ENCODE peak calls at places on chromosomes 11 and 22, in four cellular contexts. H is cardiac muscle cell, B is IMR-90, S is AG04450. O is an unnamed sample.

GRCh38 chr11:12213920-12214319 is 103.5 kb downstream of the MICAL2 start:
- DNase-seq in H (no peak), B (peak; percentile 86), S (no peak), O (no peak)

GRCh38 chr11:27754035-27755017 is 54.1 kb upstream of the BDNF start:
- DNase-seq in H (no peak), B (peak; percentile 75), S (peak; percentile 1), O (no peak)

GRCh38 chr11:122843281-122844150 is 5.2 kb downstream of the CRTAM start:
- DNase-seq in H (no peak), B (no peak), S (no peak), O (no peak)

GRCh38 chr11:128506999-128507591 is 80.3 kb downstream of the ETS1 start:
- DNase-seq in H (no peak), B (peak; percentile 96), S (peak; percentile 92), O (peak; percentile 90)

GRCh38 chr11:77057938-77058474 is 8.8 kb upstream of the CAPN5 start:
- DNase-seq in H (no peak), B (no peak), S (no peak), O (no peak)

GRCh38 chr11:35998651-35999050 is 54.8 kb downstream of the LDLRAD3 start:
- DNase-seq in H (no peak), B (no peak), S (no peak), O (no peak)

GRCh38 chr22:46867106-46867505 is 104.7 kb downstream of the TBC1D22A start:
- DNase-seq in H (no peak), B (no peak), S (no peak), O (no peak)

GRCh38 chr11:130103296-130103814 is 33.7 kb downstream of the APLP2 start:
- DNase-seq in H (no peak), B (peak; percentile 96), S (peak; percentile 79), O (no peak)

GRCh38 chr11:28457481-28458145 is 349.4 kb downstream of the METTL15 start:
- DNase-seq in H (no peak), B (no peak), S (no peak), O (no peak)

GRCh38 chr11:113477321-113477720 is 2.1 kb upstream of the DRD2 start:
- DNase-seq in H (peak; percentile 36), B (no peak), S (no peak), O (no peak)

GRCh38 chr22:36194971-36195370 is 6.6 kb downstream of the APOL4 start:
- DNase-seq in H (peak; percentile 75), B (peak; percentile 77), S (peak; percentile 52), O (no peak)

GRCh38 chr22:30392661-30393321 is 4.0 kb upstream of the SEC14L2 start:
- DNase-seq in H (no peak), B (no peak), S (no peak), O (no peak)

GRCh38 chr22:30390974-30391691 is 3.9 kb upstream of the RNF215 start:
- DNase-seq in H (peak; percentile 73), B (peak; percentile 70), S (peak; percentile 41), O (no peak)

GRCh38 chr22:30393885-30394284 is 2.9 kb upstream of the SEC14L2 start:
- DNase-seq in H (no peak), B (no peak), S (no peak), O (no peak)

GRCh38 chr22:30396871-30397655 is at the start of gene SEC14L2:
- DNase-seq in H (peak; percentile 60), B (peak; percentile 26), S (no peak), O (no peak)

GRCh38 chr22:30393322-30393680 is 3.5 kb upstream of the SEC14L2 start:
- DNase-seq in H (no peak), B (no peak), S (no peak), O (no peak)
- H3K27ac ChIP-seq in H (no peak overlapping the region), B (no peak overlapping the region), S (no peak overlapping the region), O (no peak overlapping the region)

DNA sequence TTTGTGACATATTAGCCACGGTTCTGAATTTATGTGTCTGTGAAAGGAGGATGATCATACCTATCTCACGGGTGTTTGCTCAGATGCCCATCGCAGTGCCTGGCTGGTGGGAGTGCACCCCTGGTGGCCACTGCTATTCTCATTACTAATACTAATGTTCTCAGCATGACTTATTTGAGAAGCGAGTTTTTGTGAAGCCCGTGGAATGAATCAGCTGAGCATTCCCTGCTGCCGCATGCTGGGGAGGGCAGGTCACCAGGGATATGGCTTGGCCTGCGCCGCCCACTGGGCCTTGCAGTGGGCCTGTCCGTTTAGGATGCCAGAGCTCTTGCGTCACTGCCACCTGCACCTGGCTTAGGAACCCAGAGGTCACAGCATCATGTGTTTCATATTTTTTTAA is 16.8 kb downstream of the CTTN start:
- DNase-seq in H (no peak), B (peak; percentile 96), S (no peak), O (no peak)
- TF ChIP-seq CTCF in H (peak; percentile 33), B (peak; percentile 73), S (peak; percentile 53), O (no peak)

DNA sequence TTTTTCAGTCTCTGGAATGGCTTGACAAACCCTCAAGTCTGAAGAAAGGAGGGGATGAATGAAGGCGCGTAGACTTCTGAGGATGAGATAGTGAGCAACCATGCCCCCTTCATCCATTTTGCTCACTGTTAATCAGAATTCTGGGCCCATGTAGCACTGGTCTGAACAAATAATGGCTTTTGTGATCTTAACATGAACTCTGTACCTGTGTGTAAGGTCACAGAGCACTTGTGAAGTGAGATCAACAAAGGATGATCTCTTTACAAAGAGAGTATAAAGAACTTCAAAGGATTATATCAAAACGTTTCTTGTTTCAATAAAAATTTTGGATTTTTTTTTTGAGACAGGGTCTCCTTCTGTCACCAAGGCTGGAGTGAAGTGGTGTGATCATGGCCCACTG is 976.7 kb downstream of the OPCML start:
- DNase-seq in H (no peak), B (no peak), S (no peak), O (no peak)
- H3K27ac ChIP-seq in H (no peak overlapping the region), B (no peak overlapping the region), S (no peak overlapping the region), O (no peak overlapping the region)

GRCh38 chr11:68076371-68077042 is 37.7 kb downstream of the TCIRG1 start:
- DNase-seq in H (peak; percentile 42), B (no peak), S (no peak), O (no peak)
- TF ChIP-seq CTCF in H (peak; percentile 20), B (peak; percentile 32), S (peak; percentile 44), O (no peak)

GRCh38 chr22:39173787-39174497 is 21.5 kb upstream of the CBX7 start:
- DNase-seq in H (no peak), B (no peak), S (no peak), O (no peak)
- H3K27ac ChIP-seq in H (peak overlapping the region; percentile 64), B (peak overlapping the region; percentile 91), S (peak overlapping the region; percentile 90), O (peak overlapping the region; percentile 96)

GRCh38 chr11:125941606-125942275 is 4.1 kb upstream of the VSIG10L2 start:
- DNase-seq in H (peak; percentile 66), B (peak; percentile 19), S (no peak), O (no peak)
- TF ChIP-seq CTCF in H (peak; percentile 82), B (peak; percentile 57), S (peak; percentile 67), O (peak; percentile 78)

DNA sequence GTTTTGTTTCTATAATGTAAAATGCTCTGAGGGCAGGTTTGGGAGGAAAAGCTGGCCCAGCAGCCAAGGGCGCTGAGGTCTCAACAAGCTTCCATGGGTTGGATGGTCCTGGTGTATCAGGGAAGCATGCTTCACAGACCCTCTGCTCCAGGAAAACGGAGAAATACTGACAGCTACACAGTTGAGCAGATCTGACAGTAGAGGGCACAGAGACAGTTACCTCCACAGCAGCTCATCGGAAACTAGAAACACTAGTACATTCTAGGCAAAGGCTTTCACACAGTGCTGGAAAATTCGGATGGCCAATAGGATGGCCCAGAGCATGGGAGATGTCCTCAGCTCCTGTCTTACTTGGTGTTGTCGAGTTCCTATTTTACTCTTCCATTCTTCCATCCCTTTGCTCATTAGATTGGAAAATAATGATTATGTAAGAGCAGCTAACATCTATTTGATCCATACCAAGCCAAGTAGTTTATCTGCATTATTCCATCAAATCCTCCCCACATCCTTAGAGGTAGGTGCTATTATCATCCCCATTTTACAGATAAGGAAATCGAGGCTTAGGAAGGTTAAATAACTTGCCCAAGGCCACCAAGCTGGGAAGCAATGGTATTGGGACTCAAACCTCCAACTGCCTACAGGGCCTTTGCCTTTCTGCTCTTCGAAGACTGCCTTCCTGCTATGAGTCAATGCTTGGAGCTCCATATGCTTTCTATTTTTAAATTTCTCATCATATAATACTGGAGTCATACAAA is 28.3 kb downstream of the LMO2 start:
- DNase-seq in H (no peak), B (no peak), S (no peak), O (no peak)
- H3K27ac ChIP-seq in H (no peak overlapping the region), B (no peak overlapping the region), S (no peak overlapping the region), O (no peak overlapping the region)

DNA sequence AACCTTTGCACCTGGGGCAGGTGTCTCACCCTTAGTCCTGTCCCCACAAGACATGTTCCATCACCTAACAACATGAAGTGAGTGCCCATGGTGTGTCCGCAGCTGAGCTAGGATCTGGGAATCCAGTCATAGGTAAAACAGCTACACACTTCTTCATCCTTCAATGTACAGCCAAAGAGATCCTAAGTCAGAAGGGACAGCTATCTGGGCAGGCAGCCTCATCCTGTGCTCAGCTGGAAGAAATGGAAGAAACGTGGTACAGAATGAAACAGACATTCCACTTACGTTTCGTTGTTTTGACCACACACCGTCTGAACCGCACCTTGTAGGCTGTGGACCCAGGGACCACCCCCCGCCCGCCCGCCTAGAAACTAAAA is 30.8 kb downstream of the PDGFB start:
- DNase-seq in H (no peak), B (no peak), S (no peak), O (peak; percentile 29)
- TF ChIP-seq CTCF in H (no peak), B (no peak), S (no peak), O (no peak)

O was measured in RWPE2.